ENCODE peak calls at places on chromosomes 5 and 9, in six cellular contexts. Z is HFF-Myc; T is activated T-cell treated with anti-CD3 and anti-CD28 coated beads, Interleukin-2, amount 50 U/mL, for 48 hours; P is stimulated activated CD8-positive, alpha-beta memory T cell treated with anti-CD3 and anti-CD28 coated beads, Interleukin-2, amount 100 ng/mL, for 48 hours; J is endothelial cell; F is fibroblast of lung. V is an unnamed sample.

GRCh38 chr5:96509721-96510383 is 76.8 kb upstream of the PCSK1 start:
- DNase-seq in Z (peak), T (no peak), P (no peak), J (no peak), F (peak), V (no peak)

GRCh38 chr9:3118081-3118480 is 274.2 kb upstream of the PUM3 start:
- DNase-seq in Z (no peak), T (no peak), P (no peak), J (no peak), F (no peak), V (no peak)

GRCh38 chr5:32275421-32275765 is 37.3 kb downstream of the MTMR12 start:
- DNase-seq in Z (no peak), T (no peak), P (no peak), J (no peak), F (no peak), V (no peak)

GRCh38 chr5:39092581-39093350 is 18.6 kb upstream of the RICTOR start:
- DNase-seq in Z (no peak), T (no peak), P (no peak), J (no peak), F (peak), V (no peak)

GRCh38 chr9:93677061-93677571 is 100.7 kb downstream of the PHF2 start:
- DNase-seq in Z (no peak), T (peak), P (no peak), J (peak), F (no peak), V (no peak)

GRCh38 chr5:78506296-78507049 is 142.1 kb downstream of the LHFPL2 start:
- DNase-seq in Z (no peak), T (no peak), P (no peak), J (no peak), F (peak), V (no peak)

GRCh38 chr5:91955610-91956009 is 572.5 kb upstream of the ARRDC3 start:
- DNase-seq in Z (no peak), T (no peak), P (no peak), J (no peak), F (no peak), V (no peak)

GRCh38 chr5:149323235-149324205 is 21.8 kb upstream of the GRPEL2 start:
- DNase-seq in Z (no peak), T (no peak), P (no peak), J (no peak), F (peak), V (no peak)

GRCh38 chr5:37810311-37810710 is 29.5 kb downstream of the GDNF start:
- DNase-seq in Z (peak), T (no peak), P (no peak), J (no peak), F (no peak), V (no peak)

GRCh38 chr5:104513194-104513602 is 950.6 kb upstream of the NUDT12 start:
- DNase-seq in Z (no peak), T (no peak), P (no peak), J (no peak), F (peak), V (no peak)

GRCh38 chr5:62720036-62720441 is 141.4 kb downstream of the LRRC70 start:
- DNase-seq in Z (peak), T (peak), P (peak), J (peak), F (peak), V (no peak)

GRCh38 chr9:89746385-89747116 is 141.7 kb downstream of the GADD45G start:
- DNase-seq in Z (no peak), T (no peak), P (no peak), J (no peak), F (peak), V (no peak)

GRCh38 chr9:21078702-21079101 is 960 bp upstream of the IFNB1 start:
- DNase-seq in Z (no peak), T (no peak), P (no peak), J (no peak), F (no peak), V (no peak)

GRCh38 chr5:21680196-21680595 is 1172.9 kb downstream of the CDH12 start:
- DNase-seq in Z (peak), T (no peak), P (no peak), J (no peak), F (peak), V (no peak)

GRCh38 chr5:173155912-173156311 is 11.6 kb downstream of the BNIP1 start:
- DNase-seq in Z (no peak), T (no peak), P (no peak), J (no peak), F (no peak), V (no peak)

GRCh38 chr9:26112724-26113123 is 434.5 kb upstream of the TUSC1 start:
- DNase-seq in Z (no peak), T (no peak), P (no peak), J (no peak), F (no peak), V (no peak)

GRCh38 chr5:175657593-175658271 is at the start of gene HRH2:
- DNase-seq in Z (no peak), T (peak), P (no peak), J (peak), F (no peak), V (no peak)

GRCh38 chr5:5665225-5666075 is 243.0 kb downstream of the ICE1 start:
- DNase-seq in Z (no peak), T (no peak), P (no peak), J (no peak), F (no peak), V (no peak)

GRCh38 chr9:126773004-126773607 is 31.7 kb upstream of the ZBTB43 start:
- DNase-seq in Z (no peak), T (no peak), P (no peak), J (peak), F (no peak), V (no peak)

GRCh38 chr9:133269537-133270357 is 5.3 kb downstream of the ABO start:
- DNase-seq in Z (no peak), T (no peak), P (no peak), J (no peak), F (no peak), V (no peak)

GRCh38 chr5:138752951-138753793 is at the start of gene CTNNA1:
- DNase-seq in Z (no peak), T (peak), P (peak), J (peak), F (peak), V (peak)

GRCh38 chr5:133875179-133875578 is 93.2 kb downstream of the C5orf15 start:
- DNase-seq in Z (no peak), T (no peak), P (no peak), J (no peak), F (no peak), V (no peak)

GRCh38 chr9:119289740-119290139 is 79.5 kb downstream of the BRINP1 start:
- DNase-seq in Z (no peak), T (no peak), P (no peak), J (peak), F (no peak), V (no peak)

GRCh38 chr5:57219386-57219785 is 45.5 kb downstream of the GPBP1 start:
- DNase-seq in Z (no peak), T (no peak), P (no peak), J (no peak), F (no peak), V (no peak)

GRCh38 chr5:16037121-16037520 is 142.5 kb downstream of the MARCHF11 start:
- DNase-seq in Z (no peak), T (no peak), P (no peak), J (no peak), F (no peak), V (no peak)

GRCh38 chr5:137432376-137432775 is 66.8 kb downstream of the SPOCK1 start:
- DNase-seq in Z (no peak), T (no peak), P (no peak), J (no peak), F (no peak), V (no peak)

GRCh38 chr9:81312346-81312745 is 377.0 kb downstream of the TLE1 start:
- DNase-seq in Z (no peak), T (no peak), P (no peak), J (no peak), F (peak), V (no peak)

GRCh38 chr5:944992-945685 is 52.5 kb downstream of the TRIP13 start:
- DNase-seq in Z (peak), T (no peak), P (no peak), J (no peak), F (no peak), V (no peak)

V was measured in stimulated activated effector memory CD8-positive, alpha-beta T cell treated with anti-CD3 and anti-CD28 coated beads, Interleukin-12 subunit alpha, Interleukin-12 subunit beta, amount 100 ng/mL, for 72 hours.